ENCODE peak calls at places on chromosomes 7 and 10, in four cellular contexts. One of them, this sample, is unnamed.

GRCh38 chr10:72730462-72730861 is 38.5 kb downstream of the MCU start:
- DNase-seq in breast epithelium: no peak
- DNase-seq in brain microvascular endothelial cell: no peak
- DNase-seq in GM23338: no peak
- DNase-seq in this sample: no peak

GRCh38 chr10:114271779-114272167 is 32.7 kb downstream of the VWA2 start:
- DNase-seq in brain microvascular endothelial cell: peak; percentile 94
- DNase-seq in breast epithelium: peak; percentile 44
- DNase-seq in GM23338: no peak
- DNase-seq in this sample: no peak

GRCh38 chr7:143003393-143004051 is 23.4 kb downstream of the OR9A2 start:
- DNase-seq in breast epithelium: no peak
- DNase-seq in GM23338: peak; percentile 65
- DNase-seq in brain microvascular endothelial cell: no peak
- DNase-seq in this sample: no peak

GRCh38 chr10:14366760-14367159 is 36.0 kb upstream of the FRMD4A start:
- DNase-seq in GM23338: no peak
- DNase-seq in breast epithelium: no peak
- DNase-seq in brain microvascular endothelial cell: no peak
- DNase-seq in this sample: no peak

GRCh38 chr10:30430544-30431298 is 3.3 kb upstream of the MAP3K8 start:
- DNase-seq in breast epithelium: no peak
- DNase-seq in GM23338: no peak
- DNase-seq in brain microvascular endothelial cell: no peak
- DNase-seq in this sample: no peak

GRCh38 chr7:30173058-30173897 is 38.5 kb downstream of the MTURN start:
- DNase-seq in breast epithelium: peak; percentile 93
- DNase-seq in GM23338: no peak
- DNase-seq in brain microvascular endothelial cell: peak; percentile 68
- DNase-seq in this sample: peak; percentile 32

GRCh38 chr10:26555719-26556368 is 117.7 kb downstream of the APBB1IP start:
- DNase-seq in brain microvascular endothelial cell: no peak
- DNase-seq in breast epithelium: no peak
- DNase-seq in GM23338: no peak
- DNase-seq in this sample: peak; percentile 67

GRCh38 chr10:11299125-11299524 is 281.5 kb downstream of the CELF2 start:
- DNase-seq in brain microvascular endothelial cell: no peak
- DNase-seq in breast epithelium: no peak
- DNase-seq in GM23338: no peak
- DNase-seq in this sample: no peak

GRCh38 chr10:69802424-69803161 is 887 bp downstream of the COL13A1 start:
- DNase-seq in brain microvascular endothelial cell: peak; percentile 52
- DNase-seq in GM23338: peak; percentile 61
- DNase-seq in breast epithelium: no peak
- DNase-seq in this sample: no peak

GRCh38 chr10:110334061-110334656 is 29.4 kb upstream of the SMNDC1 start:
- DNase-seq in brain microvascular endothelial cell: no peak
- DNase-seq in breast epithelium: no peak
- DNase-seq in GM23338: no peak
- DNase-seq in this sample: no peak

GRCh38 chr7:151235091-151235787 is 3.0 kb downstream of the CHPF2 start:
- DNase-seq in GM23338: no peak
- DNase-seq in breast epithelium: no peak
- DNase-seq in brain microvascular endothelial cell: no peak
- DNase-seq in this sample: no peak

GRCh38 chr7:50335230-50335794 is 30.8 kb downstream of the IKZF1 start:
- DNase-seq in GM23338: no peak
- DNase-seq in breast epithelium: no peak
- DNase-seq in brain microvascular endothelial cell: no peak
- DNase-seq in this sample: no peak

GRCh38 chr10:114042895-114043531 is 653 bp upstream of the ADRB1 start:
- DNase-seq in brain microvascular endothelial cell: peak; percentile 41
- DNase-seq in GM23338: peak; percentile 76
- DNase-seq in breast epithelium: no peak
- DNase-seq in this sample: peak; percentile 21

GRCh38 chr7:99997545-99998137 is 17.8 kb upstream of the ZKSCAN1 start:
- DNase-seq in GM23338: peak; percentile 76
- DNase-seq in breast epithelium: peak; percentile 51
- DNase-seq in brain microvascular endothelial cell: no peak
- DNase-seq in this sample: peak; percentile 77

GRCh38 chr10:132401396-132402168 is 4.6 kb downstream of the PWWP2B start:
- DNase-seq in brain microvascular endothelial cell: no peak
- DNase-seq in GM23338: no peak
- DNase-seq in breast epithelium: no peak
- DNase-seq in this sample: peak; percentile 89

GRCh38 chr7:113710310-113711106 is 208.3 kb downstream of the PPP1R3A start:
- DNase-seq in brain microvascular endothelial cell: peak; percentile 84
- DNase-seq in breast epithelium: no peak
- DNase-seq in GM23338: peak; percentile 94
- DNase-seq in this sample: peak; percentile 20

GRCh38 chr7:107037866-107038598 is 6.5 kb upstream of the PRKAR2B start:
- DNase-seq in GM23338: no peak
- DNase-seq in breast epithelium: no peak
- DNase-seq in brain microvascular endothelial cell: no peak
- DNase-seq in this sample: no peak

GRCh38 chr10:97129666-97130065 is 56.1 kb downstream of the SLIT1 start:
- DNase-seq in brain microvascular endothelial cell: no peak
- DNase-seq in breast epithelium: no peak
- DNase-seq in GM23338: no peak
- DNase-seq in this sample: no peak

GRCh38 chr10:70575874-70576802 is 26.4 kb downstream of the PRF1 start:
- DNase-seq in GM23338: no peak
- DNase-seq in brain microvascular endothelial cell: peak; percentile 56
- DNase-seq in breast epithelium: no peak
- DNase-seq in this sample: peak; percentile 66

GRCh38 chr10:683448-684071 is 5.9 kb downstream of the DIP2C start:
- DNase-seq in breast epithelium: no peak
- DNase-seq in brain microvascular endothelial cell: peak; percentile 79
- DNase-seq in GM23338: no peak
- DNase-seq in this sample: no peak

GRCh38 chr10:28331821-28332220 is 29.0 kb upstream of the MPP7 start:
- DNase-seq in brain microvascular endothelial cell: peak; percentile 87
- DNase-seq in GM23338: no peak
- DNase-seq in breast epithelium: no peak
- DNase-seq in this sample: no peak

GRCh38 chr10:119786117-119786769 is 60.4 kb downstream of the INPP5F start:
- DNase-seq in GM23338: peak; percentile 91
- DNase-seq in breast epithelium: no peak
- DNase-seq in brain microvascular endothelial cell: peak; percentile 87
- DNase-seq in this sample: no peak

GRCh38 chr7:153151766-153152165 is 392.2 kb downstream of the ACTR3B start:
- DNase-seq in breast epithelium: no peak
- DNase-seq in GM23338: no peak
- DNase-seq in brain microvascular endothelial cell: no peak
- DNase-seq in this sample: no peak

GRCh38 chr10:58435297-58435696 is 50.1 kb downstream of the TFAM start:
- DNase-seq in GM23338: peak; percentile 17
- DNase-seq in breast epithelium: no peak
- DNase-seq in brain microvascular endothelial cell: peak; percentile 99
- DNase-seq in this sample: peak; percentile 23

GRCh38 chr7:39504963-39505362 is 61.2 kb upstream of the YAE1 start:
- DNase-seq in GM23338: no peak
- DNase-seq in brain microvascular endothelial cell: peak; percentile 76
- DNase-seq in breast epithelium: no peak
- DNase-seq in this sample: no peak

GRCh38 chr10:125023862-125024495 is 82.1 kb downstream of the ZRANB1 start:
- DNase-seq in breast epithelium: no peak
- DNase-seq in GM23338: no peak
- DNase-seq in brain microvascular endothelial cell: no peak
- DNase-seq in this sample: peak; percentile 62

GRCh38 chr7:88401009-88401623 is 94.4 kb upstream of the STEAP4 start:
- DNase-seq in brain microvascular endothelial cell: no peak
- DNase-seq in GM23338: peak; percentile 54
- DNase-seq in breast epithelium: no peak
- DNase-seq in this sample: no peak

GRCh38 chr10:50508315-50509051 is 115.3 kb downstream of the SGMS1 start:
- DNase-seq in brain microvascular endothelial cell: no peak
- DNase-seq in breast epithelium: no peak
- DNase-seq in GM23338: no peak
- DNase-seq in this sample: no peak

GRCh38 chr7:82697897-82698296 is 254.3 kb upstream of the CACNA2D1 start:
- DNase-seq in breast epithelium: no peak
- DNase-seq in GM23338: no peak
- DNase-seq in brain microvascular endothelial cell: no peak
- DNase-seq in this sample: no peak

GRCh38 chr10:3150961-3151360 is 21.6 kb downstream of the PITRM1 start:
- DNase-seq in GM23338: no peak
- DNase-seq in breast epithelium: no peak
- DNase-seq in brain microvascular endothelial cell: no peak
- DNase-seq in this sample: no peak

GRCh38 chr10:3149918-3150317 is 22.7 kb downstream of the PITRM1 start:
- DNase-seq in breast epithelium: no peak
- DNase-seq in brain microvascular endothelial cell: no peak
- DNase-seq in GM23338: no peak
- DNase-seq in this sample: no peak

GRCh38 chr10:3152566-3152935 is 20.0 kb downstream of the PITRM1 start:
- DNase-seq in breast epithelium: no peak
- DNase-seq in GM23338: no peak
- DNase-seq in brain microvascular endothelial cell: no peak
- DNase-seq in this sample: no peak

GRCh38 chr10:3150366-3150765 is 22.2 kb downstream of the PITRM1 start:
- DNase-seq in GM23338: no peak
- DNase-seq in breast epithelium: no peak
- DNase-seq in brain microvascular endothelial cell: no peak
- DNase-seq in this sample: no peak

DNA sequence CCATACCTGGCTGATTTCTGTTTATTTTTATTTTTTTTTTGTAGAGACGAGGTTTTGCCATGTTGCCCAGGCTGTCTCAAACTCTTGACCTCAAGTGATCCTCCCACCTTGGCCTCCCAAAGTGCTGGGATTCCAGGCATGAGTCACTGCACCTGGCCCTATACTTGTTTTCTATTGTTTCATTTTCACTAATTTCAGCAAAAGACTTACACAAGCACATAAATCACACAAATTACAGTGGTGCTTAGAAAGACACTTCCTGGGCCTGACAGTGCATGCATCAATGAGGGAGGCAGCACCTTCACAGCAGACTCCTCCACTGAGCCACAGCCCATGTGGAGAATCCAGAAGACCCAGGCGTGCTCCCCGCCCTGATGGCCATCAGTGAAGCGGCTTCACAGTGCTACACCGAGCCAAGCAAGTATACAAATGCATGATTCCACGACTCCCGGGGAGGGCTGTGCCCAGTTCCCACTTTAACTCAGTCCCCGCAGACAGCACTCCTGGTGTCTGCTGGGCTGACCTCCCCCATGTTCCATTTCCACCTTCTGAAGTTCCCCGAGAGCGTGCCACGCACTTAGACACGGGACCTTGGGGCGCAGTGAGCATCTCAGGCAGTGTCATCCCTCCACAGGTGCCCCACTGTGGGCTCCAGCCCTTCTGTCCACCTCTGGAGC is 20.6 kb downstream of the PITRM1 start:
- DNase-seq in breast epithelium: no peak
- DNase-seq in GM23338: no peak
- DNase-seq in brain microvascular endothelial cell: no peak
- DNase-seq in this sample: no peak
- H3K36me3 ChIP-seq in breast epithelium: peaks cover 10% of the 10 kb centered on the region
- H3K36me3 ChIP-seq in GM23338: peaks cover 3% of the 10 kb centered on the region
- H3K36me3 ChIP-seq in brain microvascular endothelial cell: peaks cover 88% of the 10 kb centered on the region
- H3K36me3 ChIP-seq in this sample: no peaks in the 10 kb centered on the region

DNA sequence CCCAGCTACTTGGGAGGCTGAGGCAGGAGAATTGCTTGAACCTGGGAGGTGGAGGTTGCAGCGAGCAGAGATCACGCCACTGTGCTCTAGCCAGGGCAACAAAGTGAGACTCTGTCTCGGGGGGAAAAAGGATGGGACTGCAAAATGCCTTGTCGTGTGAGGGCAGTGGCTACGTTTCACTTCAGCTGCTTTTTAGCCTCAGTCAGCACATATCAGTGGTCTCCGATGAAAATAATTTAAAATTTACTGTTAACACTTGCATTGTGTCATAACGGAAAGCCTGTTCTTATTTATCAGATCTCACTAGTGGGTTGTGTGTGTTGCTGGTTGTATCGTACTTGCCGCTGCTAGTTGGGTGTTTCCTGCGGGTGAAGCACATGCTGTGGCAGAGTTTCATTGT is 61.9 kb downstream of the RBM33 start:
- DNase-seq in brain microvascular endothelial cell: no peak
- DNase-seq in GM23338: no peak
- DNase-seq in breast epithelium: no peak
- DNase-seq in this sample: no peak
- H3K36me3 ChIP-seq in brain microvascular endothelial cell: peaks cover 37% of the 10 kb centered on the region
- H3K36me3 ChIP-seq in GM23338: peaks cover 31% of the 10 kb centered on the region
- H3K36me3 ChIP-seq in breast epithelium: no peaks in the 10 kb centered on the region
- H3K36me3 ChIP-seq in this sample: peaks cover 45% of the 10 kb centered on the region

DNA sequence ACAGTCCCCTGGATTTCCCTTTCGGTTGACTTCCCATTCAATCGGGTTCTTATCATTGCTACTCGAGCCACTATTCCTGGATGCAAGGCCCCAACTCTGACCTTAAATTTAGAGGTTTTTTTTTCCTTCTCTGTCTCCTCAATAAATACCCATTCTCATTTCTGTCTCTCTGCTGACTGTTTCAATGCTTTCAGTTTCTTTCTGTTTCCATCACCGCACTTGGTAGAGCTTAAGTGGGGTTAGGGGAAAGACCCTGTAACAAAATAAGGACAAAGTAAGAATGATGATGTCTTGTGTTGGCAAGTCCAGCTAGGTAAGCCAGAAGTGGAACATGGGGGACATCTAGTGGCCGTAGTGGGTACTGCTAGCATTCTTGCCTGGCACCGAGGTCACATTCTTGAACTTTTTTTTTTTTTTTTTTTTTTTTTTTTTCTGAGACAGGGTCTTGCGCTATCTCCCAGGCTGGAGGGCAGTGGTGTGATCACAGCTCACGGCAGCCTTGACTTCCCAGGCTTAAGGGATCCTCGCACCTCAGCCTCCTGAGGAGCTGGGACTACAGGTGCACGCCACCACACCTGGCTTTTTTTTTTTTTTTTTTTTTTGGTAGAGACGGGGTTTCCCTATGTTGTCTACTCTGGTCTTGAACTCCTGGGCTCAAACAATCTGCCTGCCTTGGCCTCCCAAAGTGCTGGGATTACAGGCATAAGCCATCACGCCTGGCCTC is 40.3 kb downstream of the ZC3HC1 start:
- DNase-seq in breast epithelium: peak; percentile 88
- DNase-seq in GM23338: peak; percentile 87
- DNase-seq in brain microvascular endothelial cell: peak; percentile 90
- DNase-seq in this sample: peak; percentile 90
- H3K36me3 ChIP-seq in breast epithelium: no peaks in the 10 kb centered on the region
- H3K36me3 ChIP-seq in GM23338: no peaks in the 10 kb centered on the region
- H3K36me3 ChIP-seq in brain microvascular endothelial cell: no peaks in the 10 kb centered on the region
- H3K36me3 ChIP-seq in this sample: no peaks in the 10 kb centered on the region

DNA sequence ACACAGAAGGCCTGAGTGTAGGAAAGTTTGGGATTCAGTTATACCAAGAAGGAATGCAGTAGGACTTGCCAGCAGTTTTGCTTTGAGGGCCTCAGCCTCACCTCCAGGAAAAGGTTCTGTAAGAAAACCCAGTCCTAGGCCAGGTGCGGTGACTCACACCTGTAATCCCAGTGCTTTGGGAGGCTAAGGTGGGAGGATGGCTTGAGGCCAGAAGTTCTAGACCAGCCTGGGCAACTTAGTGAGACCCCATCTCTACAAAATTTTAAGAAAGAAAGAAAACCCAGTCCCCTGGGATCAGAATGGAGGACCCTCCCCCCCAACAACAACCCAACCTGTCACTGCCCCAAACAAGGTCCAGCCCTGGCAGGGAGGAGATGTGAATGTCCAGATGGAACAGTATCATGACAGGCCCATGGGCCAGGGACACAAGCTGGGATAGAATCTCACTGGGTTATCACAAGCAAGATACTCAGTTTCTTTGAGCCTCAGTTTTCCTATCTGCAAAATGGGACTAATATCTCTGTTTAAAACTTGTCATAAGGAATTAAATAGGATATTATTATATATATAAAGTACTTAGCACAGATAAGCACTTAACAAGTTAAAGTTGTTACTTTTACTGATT is 68.7 kb downstream of the GTF2IRD1 start:
- DNase-seq in brain microvascular endothelial cell: no peak
- DNase-seq in breast epithelium: no peak
- DNase-seq in GM23338: no peak
- DNase-seq in this sample: no peak
- H3K36me3 ChIP-seq in brain microvascular endothelial cell: peaks cover 19% of the 10 kb centered on the region
- H3K36me3 ChIP-seq in breast epithelium: no peaks in the 10 kb centered on the region
- H3K36me3 ChIP-seq in GM23338: peaks cover 13% of the 10 kb centered on the region
- H3K36me3 ChIP-seq in this sample: no peaks in the 10 kb centered on the region